ENCODE peak calls at places on chromosome 12, in five cellular contexts. S is GM12878, R is HepG2, D is K562, C is HCT116. U is an unnamed sample.

GRCh38 chr12:68636268-68636667 is 25.6 kb downstream of the RAP1B start:
- DNase-seq in S (no peak), C (no peak), D (no peak), R (no peak), U (no peak)

GRCh38 chr12:95611676-95612309 is 60.5 kb upstream of the USP44 start:
- DNase-seq in C (peak), R (peak), D (no peak), S (no peak), U (peak)

GRCh38 chr12:28192145-28192544 is 1.9 kb downstream of the CCDC91 start:
- DNase-seq in C (no peak), D (peak), R (no peak), S (no peak), U (no peak)

GRCh38 chr12:88643685-88644084 is 63.4 kb upstream of the KITLG start:
- DNase-seq in D (no peak), S (no peak), C (no peak), R (no peak), U (no peak)

GRCh38 chr12:41510470-41510869 is 322.4 kb downstream of the PDZRN4 start:
- DNase-seq in R (no peak), S (no peak), D (no peak), C (no peak), U (no peak)

GRCh38 chr12:94973202-94973601 is 30.3 kb downstream of the NDUFA12 start:
- DNase-seq in C (no peak), D (no peak), S (no peak), R (no peak), U (no peak)

GRCh38 chr12:69476276-69477017 is 6.3 kb downstream of the FRS2 start:
- DNase-seq in S (no peak), C (no peak), D (no peak), R (peak), U (no peak)

GRCh38 chr12:122006186-122006926 is 15.3 kb upstream of the BCL7A start:
- DNase-seq in D (no peak), C (no peak), R (no peak), S (no peak), U (no peak)

GRCh38 chr12:91921555-91921954 is 224.1 kb downstream of the BTG1 start:
- DNase-seq in D (no peak), S (no peak), C (no peak), R (no peak), U (no peak)

GRCh38 chr12:14950982-14951746 is 10.2 kb downstream of the ARHGDIB start:
- DNase-seq in D (no peak), S (no peak), C (peak), R (peak), U (peak)

GRCh38 chr12:22117551-22117950 is 71.5 kb downstream of the CMAS start:
- DNase-seq in R (no peak), C (no peak), D (no peak), S (no peak), U (no peak)

GRCh38 chr12:10189653-10190052 is 10.8 kb downstream of the TMEM52B start:
- DNase-seq in R (no peak), C (no peak), D (no peak), S (no peak), U (no peak)

GRCh38 chr12:63079791-63080395 is 71.1 kb downstream of the AVPR1A start:
- DNase-seq in S (no peak), R (no peak), C (no peak), D (no peak), U (no peak)

GRCh38 chr12:94186461-94187237 is 38.3 kb downstream of the PLXNC1 start:
- DNase-seq in C (no peak), D (no peak), R (no peak), S (no peak), U (peak)

GRCh38 chr12:105296116-105297095 is 34.1 kb upstream of the C12orf75 start:
- DNase-seq in S (no peak), R (no peak), C (no peak), D (no peak), U (no peak)

GRCh38 chr12:503111-503761 is 43.5 kb downstream of the B4GALNT3 start:
- DNase-seq in R (no peak), S (no peak), C (peak), D (no peak), U (no peak)

GRCh38 chr12:57477710-57478681 is 1.7 kb downstream of the ARHGAP9 start:
- DNase-seq in R (no peak), D (peak), S (peak), C (no peak), U (no peak)
- TF ChIP-seq EZH2 in R (no peak), D (no peak), S (no peak), C (no peak), U (no peak)

GRCh38 chr12:108694812-108695278 is 36.5 kb downstream of the CORO1C start:
- DNase-seq in R (no peak), C (no peak), D (peak), S (no peak), U (no peak)

GRCh38 chr12:108693781-108694180 is 37.5 kb downstream of the CORO1C start:
- DNase-seq in S (no peak), R (no peak), C (no peak), D (no peak), U (no peak)

GRCh38 chr12:108696996-108697290 is 34.4 kb downstream of the CORO1C start:
- DNase-seq in D (no peak), R (no peak), C (no peak), S (no peak), U (no peak)

GRCh38 chr12:108697905-108698304 is 33.4 kb downstream of the CORO1C start:
- DNase-seq in D (no peak), C (no peak), S (no peak), R (no peak), U (no peak)

GRCh38 chr12:108696111-108696995 is 35.0 kb downstream of the CORO1C start:
- DNase-seq in R (no peak), C (no peak), S (no peak), D (peak), U (no peak)
- TF ChIP-seq REST in R (no peak), C (no peak), S (no peak), D (no peak), U (no peak)

GRCh38 chr12:57736743-57737466 is 1.6 kb downstream of the AGAP2 start:
- DNase-seq in S (no peak), D (no peak), C (no peak), R (no peak), U (peak)

GRCh38 chr12:57738142-57738474 is 434 bp downstream of the AGAP2 start:
- DNase-seq in S (no peak), C (no peak), R (no peak), D (no peak), U (no peak)

GRCh38 chr12:57735952-57736742 is 2.4 kb downstream of the AGAP2 start:
- DNase-seq in R (peak), D (peak), S (no peak), C (no peak), U (peak)

GRCh38 chr12:57738661-57739237 is at the start of gene AGAP2:
- DNase-seq in C (no peak), R (no peak), D (no peak), S (no peak), U (peak)

GRCh38 chr12:57737467-57738141 is 938 bp downstream of the AGAP2 start:
- DNase-seq in D (no peak), R (no peak), C (no peak), S (no peak), U (peak)
- TF ChIP-seq EZH2 in D (no peak), R (no peak), C (no peak), S (no peak), U (peak)

GRCh38 chr12:76078748-76079147 is 5.7 kb downstream of the NAP1L1 start:
- DNase-seq in R (no peak), C (no peak), S (no peak), D (no peak), U (no peak)

GRCh38 chr12:76083246-76083735 is 1.2 kb downstream of the NAP1L1 start:
- DNase-seq in R (no peak), S (no peak), D (no peak), C (no peak), U (no peak)

GRCh38 chr12:76081909-76082308 is 2.6 kb downstream of the NAP1L1 start:
- DNase-seq in R (no peak), D (no peak), S (no peak), C (no peak), U (no peak)

GRCh38 chr12:76080729-76081415 is 3.6 kb downstream of the NAP1L1 start:
- DNase-seq in D (no peak), R (peak), S (no peak), C (no peak), U (peak)

DNA sequence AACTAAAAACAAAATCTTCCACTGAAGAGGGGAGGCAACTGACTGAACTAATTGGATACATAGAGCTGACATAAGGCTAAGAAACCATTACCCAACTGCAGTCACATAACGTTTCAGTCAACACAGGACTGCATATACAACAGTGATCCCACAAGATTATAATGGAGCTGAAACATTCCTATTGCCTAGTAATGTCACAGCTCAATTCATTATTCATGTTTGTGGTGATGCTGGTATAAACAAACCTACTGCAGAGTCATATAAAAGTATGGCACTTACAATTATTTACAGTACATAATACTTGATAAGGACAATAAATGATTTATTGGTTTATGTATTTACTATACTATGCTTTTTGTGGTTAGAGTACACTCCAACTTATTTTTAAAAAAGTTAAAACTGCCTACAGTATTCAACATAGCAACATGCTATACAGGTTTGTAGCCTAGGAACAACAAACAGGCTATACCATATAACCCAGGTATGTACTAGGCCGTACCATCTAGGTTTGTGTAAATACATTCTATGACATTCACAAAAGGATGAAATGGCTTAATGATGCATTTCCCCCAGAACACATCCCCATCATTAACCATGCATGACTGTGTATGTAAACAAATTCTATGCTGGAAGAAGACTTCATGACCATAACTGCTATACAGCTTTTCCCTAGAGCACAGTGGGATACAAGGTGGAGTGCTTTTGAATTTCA is 4.3 kb downstream of the NAP1L1 start:
- DNase-seq in D (no peak), R (peak), C (no peak), S (no peak), U (no peak)
- TF ChIP-seq REST in D (no peak), R (no peak), C (no peak), S (no peak), U (no peak)

DNA sequence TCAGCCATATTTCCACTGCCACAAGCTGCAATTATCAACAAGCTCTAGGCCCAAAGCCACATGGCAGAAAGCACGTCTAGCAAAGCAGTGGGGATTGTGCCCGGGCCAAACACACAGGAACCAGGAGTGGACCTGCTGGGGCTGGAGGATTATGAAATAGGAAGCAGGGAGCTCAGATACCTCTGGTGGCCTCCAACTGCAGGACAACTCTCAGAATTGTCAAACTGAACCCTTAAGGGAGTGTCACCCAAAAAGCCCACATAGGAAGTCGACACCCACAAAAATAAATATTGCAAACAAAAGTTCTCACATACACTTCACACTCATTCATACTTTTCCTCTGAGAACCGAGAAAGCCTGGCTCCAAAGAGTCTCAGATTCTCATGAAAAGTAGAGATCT is 26.1 kb downstream of the KCTD10 start:
- DNase-seq in C (no peak), R (no peak), D (no peak), S (no peak), U (no peak)
- TF ChIP-seq EZH2 in C (no peak), R (no peak), D (no peak), S (no peak), U (no peak)

DNA sequence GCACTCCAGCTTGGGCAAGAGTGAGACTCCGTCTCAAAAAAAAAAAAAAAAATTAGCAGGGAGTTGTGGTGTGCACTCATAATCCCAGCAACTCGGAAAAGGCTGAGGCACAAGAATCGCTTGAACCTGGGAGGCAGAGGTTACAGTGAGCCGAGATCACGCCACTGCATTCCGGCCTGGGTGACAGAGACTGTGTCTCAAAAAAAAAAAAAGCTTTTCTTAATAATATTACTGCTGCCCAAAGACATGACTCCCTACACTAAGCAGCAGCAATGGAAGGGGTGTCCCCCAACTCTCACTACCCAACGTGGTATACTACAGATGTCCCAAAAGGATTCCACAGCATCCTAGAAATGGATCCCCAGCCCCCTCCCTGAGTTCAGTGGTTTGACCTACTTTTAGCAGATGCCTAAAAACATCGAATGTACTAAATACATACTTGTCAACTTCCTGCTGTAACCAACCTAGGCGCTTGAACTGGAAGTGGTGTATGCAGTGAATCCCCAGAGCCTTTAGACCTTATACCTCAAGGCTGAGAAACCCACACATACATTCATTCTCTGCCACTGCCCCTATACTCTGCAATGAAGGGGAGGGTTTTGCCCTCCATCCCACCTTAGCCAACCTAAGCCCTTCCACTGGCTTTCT is 8.5 kb upstream of the FKBP11 start:
- DNase-seq in S (no peak), C (no peak), D (no peak), R (no peak), U (no peak)
- TF ChIP-seq REST in S (no peak), C (no peak), D (no peak), R (no peak), U (no peak)

DNA sequence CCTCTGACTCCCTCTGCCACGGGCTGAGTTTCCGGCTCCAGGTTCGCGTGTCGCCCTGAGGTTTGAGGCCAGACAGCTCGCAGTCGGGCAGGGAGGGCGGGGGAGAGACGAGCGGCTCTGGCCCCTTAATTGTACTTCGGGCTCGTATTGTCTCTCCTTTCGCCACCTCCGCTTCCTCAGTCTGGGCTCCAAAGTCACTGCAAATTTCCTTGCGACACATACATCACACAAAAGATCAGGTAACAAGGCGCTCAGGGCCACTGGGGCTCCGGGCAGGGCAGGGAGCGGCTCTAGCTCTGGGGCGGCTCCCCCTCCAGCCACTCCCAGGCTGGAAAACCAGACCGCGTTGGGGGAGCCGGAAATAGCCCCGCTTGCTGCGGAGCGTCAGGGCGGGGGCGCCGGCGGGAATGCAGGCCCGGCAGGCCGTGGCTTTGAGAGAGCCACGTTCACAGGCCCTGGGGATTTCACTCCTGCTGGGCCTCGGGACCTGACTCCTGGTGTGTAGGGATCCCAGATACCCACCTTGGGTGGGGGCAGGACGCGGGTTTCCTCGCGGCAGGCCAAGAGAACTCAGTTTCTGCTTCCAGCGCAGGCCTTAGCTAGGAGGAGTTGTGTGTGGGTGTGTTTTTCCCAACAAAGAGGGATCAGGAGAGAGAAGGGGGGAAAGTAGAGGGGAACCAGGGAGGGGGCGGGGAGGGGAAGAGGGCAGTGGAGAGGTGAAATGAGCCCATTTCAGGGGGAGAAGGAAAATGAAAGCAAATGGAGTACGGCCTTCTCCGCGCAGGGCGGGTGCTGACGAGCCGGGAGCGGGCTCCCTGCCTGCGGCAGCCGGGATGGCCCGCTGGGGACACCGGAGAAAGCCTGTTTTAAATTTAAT is 4.4 kb upstream of the HOXC9 start:
- DNase-seq in D (peak), R (no peak), S (no peak), C (no peak), U (peak)
- TF ChIP-seq EZH2 in D (no peak), R (no peak), S (no peak), C (no peak), U (peak)

GRCh38 chr12:110658242-110658641 is 30.7 kb downstream of the HVCN1 start:
- DNase-seq in R (no peak), D (no peak), S (no peak), C (no peak), U (no peak)
- TF ChIP-seq REST in R (no peak), D (no peak), S (no peak), C (no peak), U (no peak)

DNA sequence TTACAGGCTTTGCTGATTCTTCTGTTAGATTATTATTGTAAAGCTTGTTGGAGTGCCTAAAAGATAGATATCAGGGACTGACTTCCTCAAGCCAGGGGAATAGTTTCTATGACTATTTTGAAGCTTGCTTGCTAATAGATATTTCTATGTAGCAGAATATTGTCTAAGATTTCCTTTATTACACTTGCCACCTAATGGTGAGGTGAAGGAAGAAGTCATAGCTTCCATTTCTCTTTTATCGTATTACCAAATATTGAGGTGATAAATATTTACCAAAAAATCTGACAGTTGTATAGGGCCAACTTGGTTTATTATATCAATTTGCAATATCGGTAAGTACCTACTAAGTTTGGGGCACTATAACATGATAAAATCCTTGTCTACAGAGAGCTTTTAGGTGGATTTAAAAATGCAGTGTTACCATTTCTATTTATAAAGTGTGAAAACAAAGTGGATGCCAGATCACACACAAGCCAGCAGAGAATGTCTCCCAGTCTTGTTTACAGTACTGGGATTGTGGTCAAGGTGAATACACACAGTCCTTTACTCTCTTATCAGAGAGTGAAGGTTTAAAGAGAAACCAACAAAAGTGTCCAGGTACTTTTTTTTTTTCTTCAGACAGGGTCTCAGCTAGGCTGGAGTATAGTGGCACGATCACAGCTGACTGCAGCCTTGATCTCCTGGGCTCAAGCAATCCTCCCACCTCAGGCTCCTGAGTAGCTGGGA is 137.9 kb downstream of the IGF1 start:
- DNase-seq in R (peak), D (no peak), S (no peak), C (no peak), U (no peak)
- TF ChIP-seq EZH2 in R (no peak), D (no peak), S (no peak), C (no peak), U (no peak)

DNA sequence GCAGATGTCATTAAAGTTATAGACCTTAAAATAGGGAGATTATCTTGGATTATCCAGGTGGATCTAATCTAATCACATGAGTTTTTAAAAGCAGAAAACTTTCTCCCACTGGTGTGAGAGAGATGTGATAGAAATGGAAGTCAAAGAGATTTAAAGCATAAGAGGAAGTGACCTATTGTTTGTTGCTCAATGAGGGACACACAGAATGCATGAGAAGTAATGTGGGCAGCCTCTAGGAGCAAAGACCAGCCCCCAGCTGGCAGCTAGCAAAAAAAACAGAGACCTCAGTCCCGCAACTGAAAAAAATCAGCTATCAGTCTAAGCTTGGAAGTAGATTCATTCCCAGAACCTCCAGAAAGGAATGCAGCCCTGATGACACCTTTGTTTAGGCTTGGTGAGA is 24.6 kb upstream of the ANP32D start:
- DNase-seq in S (no peak), D (no peak), R (no peak), C (no peak), U (peak)
- TF ChIP-seq REST in S (no peak), D (no peak), R (no peak), C (no peak), U (no peak)

U was measured in GM23338.